ENCODE peak calls at places on chromosome 18, in seven cellular contexts. One of them, this sample, is unnamed.

GRCh38 chr18:61898576-61899205 is 5.9 kb upstream of the RNF152 start:
- DNase-seq in NB4: no peak
- DNase-seq in IMR-90: no peak
- DNase-seq in gastrocnemius medialis: no peak
- DNase-seq in breast epithelium: no peak
- DNase-seq in sigmoid colon: no peak
- DNase-seq in HCT116: no peak
- DNase-seq in this sample: no peak

GRCh38 chr18:22176622-22177495 is 7.5 kb downstream of the GATA6 start:
- DNase-seq in sigmoid colon: no peak
- DNase-seq in breast epithelium: no peak
- DNase-seq in HCT116: no peak
- DNase-seq in IMR-90: no peak
- DNase-seq in gastrocnemius medialis: no peak
- DNase-seq in NB4: no peak
- DNase-seq in this sample: no peak

GRCh38 chr18:65750421-65751144 is at the start of gene CDH7:
- DNase-seq in breast epithelium: no peak
- DNase-seq in HCT116: no peak
- DNase-seq in NB4: no peak
- DNase-seq in sigmoid colon: no peak
- DNase-seq in gastrocnemius medialis: no peak
- DNase-seq in IMR-90: no peak
- DNase-seq in this sample: no peak

GRCh38 chr18:61528961-61529360 is 195.7 kb downstream of the CDH20 start:
- DNase-seq in NB4: no peak
- DNase-seq in IMR-90: no peak
- DNase-seq in gastrocnemius medialis: no peak
- DNase-seq in breast epithelium: no peak
- DNase-seq in sigmoid colon: no peak
- DNase-seq in HCT116: no peak
- DNase-seq in this sample: no peak

GRCh38 chr18:832085-832681 is 20.1 kb upstream of the YES1 start:
- DNase-seq in IMR-90: no peak
- DNase-seq in gastrocnemius medialis: no peak
- DNase-seq in breast epithelium: no peak
- DNase-seq in NB4: peak
- DNase-seq in sigmoid colon: no peak
- DNase-seq in HCT116: peak
- DNase-seq in this sample: peak

GRCh38 chr18:33146009-33146408 is 294.5 kb downstream of the CCDC178 start:
- DNase-seq in IMR-90: no peak
- DNase-seq in breast epithelium: no peak
- DNase-seq in sigmoid colon: no peak
- DNase-seq in gastrocnemius medialis: no peak
- DNase-seq in NB4: peak
- DNase-seq in HCT116: no peak
- DNase-seq in this sample: no peak

GRCh38 chr18:54561864-54562263 is 29.2 kb upstream of the DYNAP start:
- DNase-seq in breast epithelium: no peak
- DNase-seq in NB4: no peak
- DNase-seq in gastrocnemius medialis: no peak
- DNase-seq in IMR-90: no peak
- DNase-seq in sigmoid colon: no peak
- DNase-seq in HCT116: no peak
- DNase-seq in this sample: no peak

GRCh38 chr18:24734058-24734457 is 273.6 kb downstream of the HRH4 start:
- DNase-seq in gastrocnemius medialis: no peak
- DNase-seq in NB4: peak
- DNase-seq in breast epithelium: no peak
- DNase-seq in sigmoid colon: no peak
- DNase-seq in IMR-90: no peak
- DNase-seq in HCT116: no peak
- DNase-seq in this sample: peak

GRCh38 chr18:42113529-42114191 is 158.6 kb downstream of the PIK3C3 start:
- DNase-seq in IMR-90: peak
- DNase-seq in sigmoid colon: no peak
- DNase-seq in gastrocnemius medialis: no peak
- DNase-seq in breast epithelium: no peak
- DNase-seq in HCT116: no peak
- DNase-seq in NB4: peak
- DNase-seq in this sample: peak

GRCh38 chr18:35071819-35072247 is 30.6 kb downstream of the MAPRE2 start:
- DNase-seq in IMR-90: no peak
- DNase-seq in NB4: no peak
- DNase-seq in breast epithelium: no peak
- DNase-seq in HCT116: no peak
- DNase-seq in gastrocnemius medialis: no peak
- DNase-seq in sigmoid colon: no peak
- DNase-seq in this sample: no peak

GRCh38 chr18:54357082-54357659 is 487 bp downstream of the STARD6 start:
- DNase-seq in breast epithelium: no peak
- DNase-seq in HCT116: no peak
- DNase-seq in sigmoid colon: no peak
- DNase-seq in NB4: no peak
- DNase-seq in gastrocnemius medialis: no peak
- DNase-seq in IMR-90: peak
- DNase-seq in this sample: no peak

GRCh38 chr18:11251229-11251890 is 102.0 kb upstream of the PIEZO2 start:
- DNase-seq in sigmoid colon: peak
- DNase-seq in breast epithelium: no peak
- DNase-seq in HCT116: no peak
- DNase-seq in NB4: no peak
- DNase-seq in IMR-90: peak
- DNase-seq in gastrocnemius medialis: no peak
- DNase-seq in this sample: no peak

GRCh38 chr18:49563130-49563540 is 1.3 kb downstream of the LIPG start:
- DNase-seq in IMR-90: no peak
- DNase-seq in gastrocnemius medialis: no peak
- DNase-seq in breast epithelium: no peak
- DNase-seq in NB4: peak
- DNase-seq in sigmoid colon: no peak
- DNase-seq in HCT116: peak
- DNase-seq in this sample: no peak

GRCh38 chr18:49561127-49561376 is 805 bp upstream of the LIPG start:
- DNase-seq in breast epithelium: no peak
- DNase-seq in NB4: no peak
- DNase-seq in sigmoid colon: no peak
- DNase-seq in IMR-90: no peak
- DNase-seq in gastrocnemius medialis: no peak
- DNase-seq in HCT116: no peak
- DNase-seq in this sample: no peak

GRCh38 chr18:49560277-49561126 is 1.4 kb upstream of the LIPG start:
- DNase-seq in NB4: no peak
- DNase-seq in sigmoid colon: no peak
- DNase-seq in HCT116: no peak
- DNase-seq in IMR-90: no peak
- DNase-seq in gastrocnemius medialis: no peak
- DNase-seq in breast epithelium: no peak
- DNase-seq in this sample: no peak

GRCh38 chr18:49562481-49563129 is 748 bp downstream of the LIPG start:
- DNase-seq in HCT116: no peak
- DNase-seq in gastrocnemius medialis: no peak
- DNase-seq in NB4: no peak
- DNase-seq in sigmoid colon: no peak
- DNase-seq in breast epithelium: no peak
- DNase-seq in IMR-90: no peak
- DNase-seq in this sample: no peak

GRCh38 chr18:49561377-49562193 is at the start of gene LIPG:
- DNase-seq in HCT116: peak
- DNase-seq in sigmoid colon: no peak
- DNase-seq in IMR-90: peak
- DNase-seq in gastrocnemius medialis: peak
- DNase-seq in breast epithelium: no peak
- DNase-seq in NB4: peak
- DNase-seq in this sample: no peak
- TF ChIP-seq POLR2A in HCT116: no peak
- TF ChIP-seq POLR2A in sigmoid colon: no peak
- TF ChIP-seq POLR2A in IMR-90: no peak
- TF ChIP-seq POLR2A in gastrocnemius medialis: peak
- TF ChIP-seq POLR2A in breast epithelium: no peak
- TF ChIP-seq POLR2A in NB4: no peak
- TF ChIP-seq POLR2A in this sample: no peak

DNA sequence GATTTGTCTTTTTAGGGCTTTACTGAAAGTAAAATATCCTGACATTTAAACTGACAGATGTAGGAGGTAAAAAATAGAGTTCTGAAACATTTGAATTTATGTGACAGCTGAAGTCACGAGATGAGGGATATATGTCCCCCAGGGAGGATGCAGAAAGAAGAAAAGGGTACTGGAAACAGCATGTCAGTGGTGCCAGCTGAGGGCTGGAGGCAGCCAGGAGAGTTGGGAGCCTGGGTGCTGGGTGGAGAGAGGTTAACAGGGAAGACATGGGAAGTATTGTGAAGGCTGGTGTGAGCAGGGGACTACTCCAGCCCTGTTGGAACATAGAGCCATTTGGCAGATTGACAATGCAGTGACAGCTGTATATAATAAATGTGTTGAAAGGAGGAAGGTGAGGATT is 11.8 kb upstream of the MOCOS start:
- DNase-seq in NB4: no peak
- DNase-seq in IMR-90: no peak
- DNase-seq in breast epithelium: no peak
- DNase-seq in gastrocnemius medialis: no peak
- DNase-seq in HCT116: no peak
- DNase-seq in sigmoid colon: no peak
- DNase-seq in this sample: no peak
- TF ChIP-seq POLR2A in NB4: no peak
- TF ChIP-seq POLR2A in IMR-90: no peak
- TF ChIP-seq POLR2A in breast epithelium: no peak
- TF ChIP-seq POLR2A in gastrocnemius medialis: no peak
- TF ChIP-seq POLR2A in HCT116: no peak
- TF ChIP-seq POLR2A in sigmoid colon: no peak
- TF ChIP-seq POLR2A in this sample: no peak

DNA sequence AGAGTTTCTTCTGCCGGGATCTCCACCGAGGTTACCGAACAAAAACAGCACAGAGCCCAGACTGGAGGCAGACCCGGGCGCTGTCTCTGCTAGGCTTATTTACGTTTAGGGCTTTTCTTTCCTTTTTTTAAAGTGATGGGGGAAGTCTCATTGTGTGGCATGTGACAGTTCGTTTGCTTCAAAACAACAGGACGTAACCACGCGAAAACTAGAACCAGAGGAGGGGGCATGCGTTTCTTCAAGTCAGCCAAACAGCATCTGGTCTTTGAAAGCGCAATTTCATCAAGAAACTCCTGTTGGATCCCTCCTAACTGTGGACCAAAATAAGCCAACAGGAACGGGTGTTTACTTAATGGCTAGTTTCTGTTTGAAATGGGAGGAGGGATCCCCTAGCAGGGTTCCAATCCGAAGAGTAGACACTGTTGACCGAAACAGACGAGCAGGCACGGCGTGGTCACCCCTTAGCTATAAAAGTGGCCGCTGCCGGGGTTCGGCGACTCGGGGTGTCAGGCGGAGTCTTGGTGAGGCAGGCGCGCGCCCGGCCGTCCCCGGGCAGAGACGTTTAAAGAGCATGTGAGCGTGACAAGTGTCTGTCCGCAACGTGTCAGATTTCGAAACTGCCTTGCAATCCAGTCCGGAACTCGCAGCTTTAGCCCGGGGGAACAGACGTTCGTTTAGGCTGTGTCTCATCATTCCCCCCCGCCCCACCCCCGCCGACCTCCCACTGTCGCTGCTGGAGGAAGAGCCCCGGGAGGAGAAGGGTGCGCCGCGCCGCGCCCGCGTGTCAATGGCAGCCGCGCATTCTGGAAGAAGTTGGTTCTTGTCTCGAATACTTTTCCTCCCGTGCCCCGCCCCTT is 899 bp upstream of the TGIF1 start:
- DNase-seq in sigmoid colon: peak
- DNase-seq in breast epithelium: peak
- DNase-seq in gastrocnemius medialis: peak
- DNase-seq in NB4: peak
- DNase-seq in HCT116: peak
- DNase-seq in IMR-90: peak
- DNase-seq in this sample: peak
- TF ChIP-seq POLR2A in sigmoid colon: peak
- TF ChIP-seq POLR2A in breast epithelium: peak
- TF ChIP-seq POLR2A in gastrocnemius medialis: peak
- TF ChIP-seq POLR2A in NB4: peak
- TF ChIP-seq POLR2A in HCT116: no peak
- TF ChIP-seq POLR2A in IMR-90: peak
- TF ChIP-seq POLR2A in this sample: peak

GRCh38 chr18:76492669-76493212 is 2.3 kb downstream of the ZNF516 start:
- DNase-seq in breast epithelium: peak
- DNase-seq in HCT116: peak
- DNase-seq in gastrocnemius medialis: peak
- DNase-seq in NB4: peak
- DNase-seq in IMR-90: peak
- DNase-seq in sigmoid colon: peak
- DNase-seq in this sample: peak

GRCh38 chr18:76491436-76491800 is 3.6 kb downstream of the ZNF516 start:
- DNase-seq in sigmoid colon: peak
- DNase-seq in IMR-90: peak
- DNase-seq in HCT116: no peak
- DNase-seq in gastrocnemius medialis: peak
- DNase-seq in breast epithelium: peak
- DNase-seq in NB4: peak
- DNase-seq in this sample: peak

GRCh38 chr18:76493213-76494107 is 1.6 kb downstream of the ZNF516 start:
- DNase-seq in gastrocnemius medialis: no peak
- DNase-seq in sigmoid colon: no peak
- DNase-seq in breast epithelium: no peak
- DNase-seq in NB4: peak
- DNase-seq in HCT116: no peak
- DNase-seq in IMR-90: peak
- DNase-seq in this sample: peak

GRCh38 chr18:76490701-76491171 is 4.3 kb downstream of the ZNF516 start:
- DNase-seq in sigmoid colon: peak
- DNase-seq in IMR-90: peak
- DNase-seq in HCT116: no peak
- DNase-seq in gastrocnemius medialis: peak
- DNase-seq in NB4: peak
- DNase-seq in breast epithelium: no peak
- DNase-seq in this sample: peak

DNA sequence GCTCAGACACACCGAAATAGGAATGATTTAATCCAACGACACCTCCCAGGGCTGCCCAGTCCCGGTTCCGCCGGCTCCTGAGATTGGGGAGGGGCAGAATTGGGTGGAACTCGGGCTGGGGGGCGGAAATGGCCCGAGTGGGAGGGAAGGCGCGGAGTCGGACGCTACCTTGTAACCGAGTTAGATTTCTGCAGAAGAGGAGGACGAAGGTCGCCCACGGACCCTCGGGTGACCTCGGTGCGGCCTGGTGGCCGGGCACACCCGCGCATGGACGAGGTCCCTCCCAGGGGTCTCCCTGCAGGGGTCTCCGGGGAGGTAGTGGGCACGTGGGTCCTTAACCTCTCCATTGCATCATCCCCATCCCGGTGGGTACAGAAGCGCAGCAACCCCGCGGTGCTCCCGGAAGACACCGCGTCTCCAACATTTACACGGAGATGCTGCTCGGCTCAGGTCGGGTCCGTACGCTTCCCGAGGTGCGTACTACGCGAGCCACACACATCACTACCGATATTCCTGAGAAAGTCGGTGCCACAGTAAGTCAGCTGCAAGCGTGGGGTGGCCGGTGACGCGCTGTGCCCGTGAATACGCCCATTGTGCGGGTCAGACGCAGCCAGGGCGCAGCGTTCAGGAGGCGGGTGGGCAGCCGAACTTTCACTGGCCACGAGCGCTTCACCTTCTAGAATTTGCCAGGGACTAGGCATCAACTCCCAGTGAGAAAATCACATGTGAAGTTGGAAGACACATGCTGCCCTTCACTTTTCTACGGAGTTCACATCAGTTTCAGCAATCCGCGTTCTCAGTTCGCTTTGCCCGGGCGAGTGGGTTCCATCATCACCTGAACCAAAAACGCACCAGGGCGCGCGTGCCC is 3.0 kb downstream of the ZNF516 start:
- DNase-seq in NB4: peak
- DNase-seq in IMR-90: peak
- DNase-seq in HCT116: no peak
- DNase-seq in gastrocnemius medialis: no peak
- DNase-seq in breast epithelium: no peak
- DNase-seq in sigmoid colon: peak
- DNase-seq in this sample: peak
- TF ChIP-seq POLR2A in NB4: peak
- TF ChIP-seq POLR2A in IMR-90: peak
- TF ChIP-seq POLR2A in HCT116: peak
- TF ChIP-seq POLR2A in gastrocnemius medialis: no peak
- TF ChIP-seq POLR2A in breast epithelium: no peak
- TF ChIP-seq POLR2A in sigmoid colon: peak
- TF ChIP-seq POLR2A in this sample: no peak

This sample was measured in erythroblast.